ENCODE peak calls at places on chromosomes 2 and 18, in four cellular contexts. W is lower leg skin; A is Jurkat, Clone E6-1; X is BJ. G is an unnamed sample.

GRCh38 chr18:79590191-79591039 is 89.2 kb upstream of the CTDP1 start:
- DNase-seq in W (no peak), X (no peak), A (no peak), G (no peak)

GRCh38 chr18:49728542-49728941 is 84.8 kb downstream of the ACAA2 start:
- DNase-seq in W (no peak), A (peak), X (no peak), G (no peak)

GRCh38 chr2:68936462-68936861 is 16.2 kb downstream of the GKN2 start:
- DNase-seq in W (no peak), X (no peak), A (no peak), G (no peak)

GRCh38 chr18:76445741-76446232 is 49.3 kb downstream of the ZNF516 start:
- DNase-seq in W (no peak), X (no peak), A (no peak), G (no peak)

GRCh38 chr18:13543811-13544732 is 182.3 kb downstream of the FAM210A start:
- DNase-seq in X (no peak), A (no peak), W (no peak), G (no peak)

GRCh38 chr2:167875524-167875923 is 371.9 kb downstream of the STK39 start:
- DNase-seq in W (no peak), X (no peak), A (no peak), G (no peak)

GRCh38 chr18:25737710-25738251 is 352.6 kb downstream of the SS18 start:
- DNase-seq in W (no peak), A (no peak), X (peak), G (peak)

GRCh38 chr2:24672589-24672988 is 120.6 kb downstream of the PTRHD1 start:
- DNase-seq in W (no peak), X (no peak), A (peak), G (no peak)

GRCh38 chr2:172246649-172247048 is 143.9 kb upstream of the DLX2 start:
- DNase-seq in X (no peak), A (peak), W (no peak), G (no peak)

GRCh38 chr2:216365518-216365917 is 6.8 kb downstream of the MARCHF4 start:
- DNase-seq in W (no peak), X (no peak), A (no peak), G (no peak)

GRCh38 chr2:43214253-43214652 is 12.2 kb downstream of the ZFP36L2 start:
- DNase-seq in X (no peak), A (no peak), W (no peak), G (no peak)

GRCh38 chr2:120675460-120676130 is 60.1 kb upstream of the GLI2 start:
- DNase-seq in A (peak), W (peak), X (no peak), G (no peak)

GRCh38 chr18:75247601-75248421 is 37.2 kb downstream of the TSHZ1 start:
- DNase-seq in X (no peak), W (no peak), A (peak), G (no peak)

GRCh38 chr2:238476258-238476657 is 49.5 kb downstream of the ASB1 start:
- DNase-seq in A (no peak), W (no peak), X (no peak), G (no peak)

GRCh38 chr18:57434536-57435494 is at the start of gene ONECUT2:
- DNase-seq in W (peak), X (peak), A (peak), G (peak)

GRCh38 chr18:23143059-23143831 is 8.0 kb downstream of the CABLES1 start:
- DNase-seq in X (no peak), W (peak), A (no peak), G (no peak)

GRCh38 chr2:47165001-47165555 is 10.0 kb upstream of the STPG4 start:
- DNase-seq in A (no peak), X (no peak), W (no peak), G (no peak)

GRCh38 chr2:109322111-109322510 is 193.1 kb downstream of the SH3RF3 start:
- DNase-seq in W (peak), A (no peak), X (peak), G (peak)

GRCh38 chr18:21868770-21869169 is 128.2 kb downstream of the MIB1 start:
- DNase-seq in X (no peak), A (no peak), W (no peak), G (no peak)
- H3K4me3 ChIP-seq in X (no peak), A (no peak), W (no peak), G (no peak)

DNA sequence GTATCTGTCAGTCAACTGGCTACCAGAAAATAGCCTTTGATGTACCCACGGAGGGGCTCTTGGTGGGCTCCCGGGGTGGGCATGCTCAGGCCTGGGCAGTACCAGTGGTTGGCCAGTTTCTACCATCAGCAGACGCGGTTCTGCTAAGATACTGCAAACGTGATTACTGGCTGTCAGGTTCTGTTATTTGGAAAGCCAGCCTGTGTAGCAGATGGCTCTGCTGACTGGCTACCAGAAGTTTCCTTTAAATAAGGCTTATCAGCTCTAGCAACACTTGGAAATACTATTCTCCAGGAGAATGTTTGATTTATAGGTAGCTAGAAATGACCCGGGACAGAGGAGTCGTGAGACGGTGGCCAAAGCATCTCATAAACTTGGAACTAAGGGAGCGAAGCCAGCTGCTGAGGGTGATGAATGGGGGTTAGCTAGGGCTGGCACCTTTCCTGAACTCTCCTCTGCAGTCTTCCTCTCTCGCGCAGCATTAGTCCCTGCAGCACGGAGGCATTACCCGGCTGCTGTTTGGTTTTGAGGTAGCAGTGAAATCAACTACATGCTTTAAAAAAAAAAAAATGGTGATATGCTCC is 171.9 kb downstream of the AGAP1 start:
- DNase-seq in A (no peak), W (no peak), X (no peak), G (no peak)
- H3K4me3 ChIP-seq in A (peak), W (no peak), X (no peak), G (no peak)

GRCh38 chr18:10519999-10520935 is 5.6 kb upstream of the NAPG start:
- DNase-seq in W (peak), A (peak), X (peak), G (peak)
- H3K4me3 ChIP-seq in W (no peak), A (peak), X (no peak), G (no peak)

GRCh38 chr2:113173563-113174368 is at the start of gene PSD4:
- DNase-seq in W (peak), X (no peak), A (peak), G (no peak)
- H3K4me3 ChIP-seq in W (no peak), X (no peak), A (peak), G (no peak)

GRCh38 chr2:217941886-217942728 is 60.7 kb downstream of the TNS1 start:
- DNase-seq in X (no peak), A (no peak), W (no peak), G (no peak)

GRCh38 chr2:217943379-217944321 is 59.1 kb downstream of the TNS1 start:
- DNase-seq in X (no peak), W (no peak), A (no peak), G (no peak)

GRCh38 chr2:217941339-217941738 is 61.5 kb downstream of the TNS1 start:
- DNase-seq in W (no peak), X (no peak), A (no peak), G (no peak)

GRCh38 chr2:217944366-217944765 is 58.4 kb downstream of the TNS1 start:
- DNase-seq in X (no peak), A (no peak), W (no peak), G (no peak)

DNA sequence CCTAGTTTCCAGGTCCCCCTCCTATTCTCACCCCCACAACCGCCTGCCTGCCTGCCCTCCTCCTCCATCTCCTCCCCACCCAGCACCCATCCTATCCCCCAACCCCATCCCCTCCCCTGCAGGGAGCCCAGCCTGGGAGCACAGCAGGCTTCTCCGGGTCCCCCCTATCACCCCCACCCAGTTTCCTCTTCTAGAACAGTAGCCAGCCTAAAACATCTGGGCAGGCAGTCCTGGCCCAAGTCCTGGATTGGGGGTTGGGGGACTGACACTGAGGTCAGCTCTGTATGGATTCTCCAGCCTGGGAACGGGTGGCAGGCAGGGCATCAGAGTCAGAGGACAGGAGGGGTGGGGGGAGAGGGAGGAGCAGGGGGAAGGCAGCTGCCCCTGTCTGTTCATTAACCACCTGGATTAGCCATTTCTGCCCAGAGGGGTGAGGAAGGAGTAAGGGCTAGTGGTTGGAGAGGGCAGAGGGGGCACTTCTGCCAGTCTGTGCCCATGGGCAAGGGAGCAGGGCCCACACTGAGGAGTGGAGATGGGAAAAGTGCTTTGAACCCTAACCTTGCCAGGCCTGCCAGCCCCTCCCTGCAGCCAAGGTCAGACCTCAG is 60.0 kb downstream of the TNS1 start:
- DNase-seq in X (no peak), A (no peak), W (no peak), G (no peak)
- H3K4me3 ChIP-seq in X (peak), A (no peak), W (peak), G (peak)